ENCODE peak calls at places on chromosomes 1 and 21, in eight cellular contexts. Z is psoas muscle, L is HFF-Myc, O is lower leg skin, W is neural progenitor cell, J is heart left ventricle, M is fibroblast of the aortic adventitia, I is tibial nerve. E is an unnamed sample.

GRCh38 chr1:30678209-30678608 is 45.2 kb downstream of the MATN1 start:
- DNase-seq in Z (no peak), L (no peak), O (no peak), W (no peak), J (no peak), M (no peak), I (no peak), E (no peak)

GRCh38 chr1:22105611-22106207 is 37.2 kb downstream of the WNT4 start:
- DNase-seq in Z (no peak), L (no peak), O (no peak), W (peak), J (no peak), M (peak), I (no peak), E (peak)

GRCh38 chr1:11653101-11653601 is 1.1 kb downstream of the FBXO2 start:
- DNase-seq in Z (peak), L (no peak), O (no peak), W (peak), J (no peak), M (peak), I (no peak), E (no peak)

GRCh38 chr1:219757890-219758289 is 145.0 kb upstream of the ZC3H11B start:
- DNase-seq in Z (no peak), L (peak), O (no peak), W (no peak), J (peak), M (peak), I (no peak), E (peak)

GRCh38 chr1:232905324-232906034 is 44.9 kb upstream of the NTPCR start:
- DNase-seq in Z (no peak), L (no peak), O (no peak), W (no peak), J (no peak), M (peak), I (no peak), E (no peak)

GRCh38 chr1:201751872-201752271 is 77.1 kb upstream of the IPO9 start:
- DNase-seq in Z (no peak), L (peak), O (no peak), W (peak), J (no peak), M (peak), I (no peak), E (no peak)

GRCh38 chr1:41619511-41620364 is 135.3 kb upstream of the EDN2 start:
- DNase-seq in Z (no peak), L (no peak), O (no peak), W (no peak), J (no peak), M (no peak), I (no peak), E (no peak)

GRCh38 chr1:170175032-170175431 is 29.3 kb downstream of the NTMT2 start:
- DNase-seq in Z (no peak), L (no peak), O (no peak), W (no peak), J (no peak), M (peak), I (no peak), E (no peak)

GRCh38 chr1:104132386-104132973 is 382.8 kb downstream of the AMY1C start:
- DNase-seq in Z (no peak), L (no peak), O (no peak), W (peak), J (no peak), M (no peak), I (no peak), E (no peak)

GRCh38 chr1:226696552-226696951 is 42.5 kb downstream of the ITPKB start:
- DNase-seq in Z (no peak), L (no peak), O (no peak), W (no peak), J (no peak), M (no peak), I (no peak), E (no peak)

GRCh38 chr1:20589331-20590312 is 725 bp downstream of the CDA start:
- DNase-seq in Z (peak), L (no peak), O (no peak), W (peak), J (peak), M (peak), I (no peak), E (peak)

GRCh38 chr1:228646717-228647522 is 88.4 kb upstream of the RHOU start:
- DNase-seq in Z (no peak), L (peak), O (no peak), W (peak), J (peak), M (peak), I (no peak), E (peak)

GRCh38 chr1:185487030-185487429 is 170.0 kb upstream of the IVNS1ABP start:
- DNase-seq in Z (no peak), L (no peak), O (no peak), W (no peak), J (no peak), M (no peak), I (no peak), E (no peak)

GRCh38 chr1:19485362-19486187 is at the start of gene CAPZB:
- DNase-seq in Z (peak), L (no peak), O (peak), W (peak), J (peak), M (peak), I (peak), E (peak)

GRCh38 chr1:3015269-3015635 is 6.0 kb upstream of the ACTRT2 start:
- DNase-seq in Z (peak), L (no peak), O (no peak), W (no peak), J (no peak), M (no peak), I (no peak), E (no peak)

GRCh38 chr1:23394176-23394575 is 24.5 kb upstream of the ZNF436 start:
- DNase-seq in Z (no peak), L (peak), O (no peak), W (no peak), J (no peak), M (peak), I (no peak), E (peak)

GRCh38 chr1:242523282-242523967 is 1.1 kb downstream of the PLD5 start:
- DNase-seq in Z (no peak), L (no peak), O (no peak), W (peak), J (peak), M (no peak), I (no peak), E (no peak)

GRCh38 chr1:107122241-107122640 is 18.6 kb upstream of the NTNG1 start:
- DNase-seq in Z (no peak), L (no peak), O (no peak), W (no peak), J (no peak), M (no peak), I (no peak), E (no peak)

GRCh38 chr1:65449214-65449823 is 28.9 kb downstream of the LEPR start:
- DNase-seq in Z (no peak), L (no peak), O (no peak), W (no peak), J (no peak), M (no peak), I (no peak), E (no peak)

GRCh38 chr1:206784471-206784903 is 12.2 kb upstream of the IL10 start:
- DNase-seq in Z (no peak), L (no peak), O (no peak), W (no peak), J (no peak), M (no peak), I (no peak), E (no peak)

GRCh38 chr1:12771186-12771585 is 2.4 kb upstream of the PRAMEF12 start:
- DNase-seq in Z (no peak), L (no peak), O (no peak), W (no peak), J (no peak), M (no peak), I (no peak), E (no peak)

GRCh38 chr1:79293611-79294010 is 287.1 kb upstream of the ADGRL4 start:
- DNase-seq in Z (no peak), L (no peak), O (no peak), W (no peak), J (no peak), M (peak), I (no peak), E (no peak)

GRCh38 chr1:25890249-25891034 is 14.9 kb upstream of the PAQR7 start:
- DNase-seq in Z (no peak), L (no peak), O (no peak), W (no peak), J (no peak), M (peak), I (no peak), E (no peak)

GRCh38 chr21:46052703-46053651 is 44.9 kb upstream of the COL6A2 start:
- DNase-seq in Z (no peak), L (no peak), O (peak), W (no peak), J (no peak), M (peak), I (no peak), E (no peak)

GRCh38 chr1:63777286-63777685 is 3.5 kb downstream of the ROR1 start:
- DNase-seq in Z (no peak), L (no peak), O (no peak), W (no peak), J (no peak), M (no peak), I (no peak), E (no peak)
- H3K4me3 ChIP-seq in Z (no peak), L (no peak), O (no peak), W (no peak), J (no peak), M (no peak), I (no peak), E (no peak)

GRCh38 chr1:246035060-246035531 is 472.0 kb downstream of the SMYD3 start:
- DNase-seq in Z (no peak), L (no peak), O (no peak), W (no peak), J (no peak), M (no peak), I (no peak), E (no peak)
- H3K4me3 ChIP-seq in Z (no peak), L (no peak), O (no peak), W (no peak), J (peak), M (no peak), I (no peak), E (no peak)

DNA sequence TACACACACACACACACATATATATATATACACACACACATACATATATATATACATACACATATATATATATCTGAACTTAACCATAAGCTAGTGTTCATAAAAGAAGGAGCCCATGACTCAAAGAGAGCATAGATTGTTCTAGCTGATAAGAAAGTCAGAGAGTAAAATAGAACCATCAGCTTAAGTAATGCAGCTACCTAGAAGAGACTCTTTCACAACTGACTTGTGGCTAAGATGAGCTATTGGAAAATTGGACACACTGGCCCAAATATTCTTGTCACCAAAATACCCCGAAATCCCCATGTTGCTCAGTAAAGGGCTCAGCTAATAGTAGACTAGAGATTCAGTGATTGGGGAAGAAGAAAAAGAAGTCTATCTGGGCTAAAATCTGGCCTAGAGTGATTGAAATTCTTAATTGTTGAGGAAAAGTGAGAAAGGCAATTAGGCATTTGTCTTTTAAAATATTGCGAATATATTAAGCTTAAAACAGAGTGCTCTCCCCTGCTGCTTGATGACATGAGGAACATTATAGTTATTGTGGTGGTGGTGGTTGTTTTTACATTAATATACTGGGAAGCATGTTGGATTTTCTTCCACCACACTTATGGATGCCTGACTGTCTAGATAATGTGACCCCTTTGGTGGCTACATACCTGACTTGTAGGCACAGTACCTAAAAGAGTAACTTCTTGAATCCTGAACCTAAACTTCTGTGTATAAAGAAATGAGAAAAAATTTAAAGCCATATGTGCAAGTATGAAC is 6.3 kb downstream of the SLAMF1 start:
- DNase-seq in Z (no peak), L (no peak), O (no peak), W (no peak), J (no peak), M (no peak), I (no peak), E (no peak)
- H3K4me3 ChIP-seq in Z (no peak), L (no peak), O (no peak), W (no peak), J (no peak), M (no peak), I (no peak), E (no peak)

DNA sequence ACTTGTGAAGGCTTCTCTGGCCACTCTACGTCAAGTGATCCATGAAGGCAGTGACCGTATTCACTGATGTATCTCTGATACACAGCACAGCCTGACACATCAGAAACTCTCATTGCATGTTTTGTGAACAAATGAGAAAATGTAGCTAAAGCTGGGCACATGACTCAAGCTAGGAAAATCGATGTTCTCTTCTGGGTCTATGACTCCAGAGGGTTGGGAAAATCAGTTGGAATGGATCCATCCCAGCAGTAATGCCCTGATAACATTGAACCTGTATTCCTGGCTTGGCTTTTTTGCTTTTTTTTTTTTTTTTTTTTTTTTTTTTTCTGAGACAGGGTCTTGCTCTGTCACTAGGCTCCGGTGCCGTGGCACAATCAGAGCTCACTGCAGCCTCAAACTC is 395.7 kb downstream of the KCNH1 start:
- DNase-seq in Z (no peak), L (no peak), O (no peak), W (no peak), J (no peak), M (no peak), I (no peak), E (no peak)
- H3K4me3 ChIP-seq in Z (no peak), L (no peak), O (no peak), W (no peak), J (no peak), M (no peak), I (no peak), E (no peak)

GRCh38 chr1:155128469-155128754 is 736 bp downstream of the EFNA1 start:
- DNase-seq in Z (no peak), L (no peak), O (no peak), W (no peak), J (no peak), M (no peak), I (no peak), E (no peak)
- H3K4me3 ChIP-seq in Z (peak), L (peak), O (peak), W (peak), J (peak), M (peak), I (peak), E (peak)

DNA sequence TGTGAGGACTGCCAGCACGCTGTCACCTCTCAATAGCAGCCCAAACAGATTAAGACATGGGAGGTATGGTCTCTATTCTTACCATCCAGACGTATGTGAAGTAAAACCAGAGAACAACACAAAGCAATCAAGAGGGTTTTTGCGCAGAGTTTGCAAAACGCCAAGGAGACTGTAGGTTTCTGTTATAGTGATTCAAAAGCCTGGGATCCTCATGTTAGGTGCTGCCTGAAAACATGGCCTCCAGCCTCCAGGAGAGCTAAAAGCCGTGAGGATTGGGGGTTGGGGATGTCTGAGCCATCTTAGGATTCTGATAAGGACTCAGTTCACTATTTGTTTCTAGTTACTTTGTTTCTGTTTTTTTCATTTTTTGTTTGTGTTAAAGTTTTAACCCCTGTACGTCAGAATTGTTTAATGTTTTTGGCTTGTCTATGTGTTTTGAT is 4.2 kb upstream of the CCT8 start:
- DNase-seq in Z (no peak), L (no peak), O (no peak), W (no peak), J (no peak), M (peak), I (no peak), E (no peak)
- H3K4me3 ChIP-seq in Z (peak), L (peak), O (no peak), W (no peak), J (peak), M (peak), I (peak), E (peak)

DNA sequence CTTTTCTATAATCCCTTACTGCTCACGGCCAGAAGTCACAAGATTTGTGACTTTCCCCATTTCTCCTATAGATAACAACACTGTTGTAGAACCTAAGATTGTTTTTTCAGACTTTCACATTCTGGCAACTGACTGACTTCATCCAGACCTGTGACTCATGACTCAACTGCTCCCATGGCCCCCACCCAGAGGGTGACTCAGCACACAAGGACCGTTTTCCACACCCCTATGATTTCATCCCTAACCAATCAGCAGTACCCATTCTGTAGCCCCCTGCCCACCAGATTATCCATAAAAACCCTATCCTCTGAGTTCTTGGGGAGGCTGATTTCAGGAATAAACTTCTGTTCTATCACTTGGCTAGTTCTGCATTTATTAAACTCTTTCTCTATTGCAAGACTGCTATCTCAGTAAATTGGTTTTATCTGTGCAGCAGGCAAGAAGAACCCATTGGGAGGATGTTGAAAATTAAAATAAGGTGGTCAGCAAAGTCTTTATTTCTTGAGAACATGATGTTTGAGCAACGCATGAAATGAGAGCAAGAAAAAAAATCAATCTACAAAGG is 79.7 kb downstream of the NGF start:
- DNase-seq in Z (no peak), L (no peak), O (no peak), W (no peak), J (no peak), M (peak), I (no peak), E (no peak)
- H3K4me3 ChIP-seq in Z (no peak), L (no peak), O (no peak), W (no peak), J (no peak), M (no peak), I (no peak), E (no peak)

DNA sequence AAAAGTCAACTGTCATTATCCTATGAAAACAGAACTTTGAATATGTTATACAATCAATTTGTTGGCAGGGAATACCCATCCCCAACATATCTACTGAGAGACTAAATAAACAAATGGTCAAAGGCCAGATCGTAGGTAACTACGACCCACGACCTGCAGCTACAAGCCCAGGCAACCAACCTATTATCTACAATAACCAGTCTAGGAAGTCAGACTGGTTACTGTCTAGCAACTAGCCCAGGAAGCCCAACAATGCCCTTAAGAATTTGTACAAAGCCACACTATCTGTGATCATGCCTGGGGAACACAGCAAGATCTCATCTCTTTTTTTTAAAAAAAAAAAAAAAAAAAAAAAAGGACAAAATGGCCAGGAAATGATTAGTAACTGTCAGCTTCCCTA is 58.7 kb downstream of the SMYD3 start:
- DNase-seq in Z (no peak), L (no peak), O (no peak), W (no peak), J (no peak), M (no peak), I (no peak), E (no peak)
- H3K4me3 ChIP-seq in Z (no peak), L (no peak), O (no peak), W (no peak), J (no peak), M (no peak), I (no peak), E (no peak)

DNA sequence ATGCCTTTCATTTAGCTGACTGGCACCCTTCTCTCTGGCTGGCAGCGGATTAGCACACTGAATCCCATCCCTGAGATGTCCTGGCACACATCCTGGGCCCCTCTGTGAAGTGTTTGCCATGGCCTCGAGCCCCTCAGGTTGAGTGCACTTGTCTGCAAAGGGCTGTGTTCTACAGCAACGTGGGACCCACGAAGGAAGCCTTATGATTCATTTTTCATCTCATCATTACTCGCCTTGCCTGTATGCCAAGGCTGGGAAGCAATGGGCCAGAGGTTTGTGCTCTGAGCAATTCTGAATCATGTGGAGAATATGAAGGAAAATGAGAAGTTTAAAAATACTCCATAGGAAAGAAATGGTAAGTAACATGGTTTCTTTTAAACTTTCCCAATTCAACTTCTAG is 124.8 kb upstream of the LMO4 start:
- DNase-seq in Z (no peak), L (no peak), O (no peak), W (no peak), J (no peak), M (peak), I (no peak), E (no peak)
- H3K4me3 ChIP-seq in Z (no peak), L (no peak), O (no peak), W (no peak), J (no peak), M (no peak), I (no peak), E (no peak)

DNA sequence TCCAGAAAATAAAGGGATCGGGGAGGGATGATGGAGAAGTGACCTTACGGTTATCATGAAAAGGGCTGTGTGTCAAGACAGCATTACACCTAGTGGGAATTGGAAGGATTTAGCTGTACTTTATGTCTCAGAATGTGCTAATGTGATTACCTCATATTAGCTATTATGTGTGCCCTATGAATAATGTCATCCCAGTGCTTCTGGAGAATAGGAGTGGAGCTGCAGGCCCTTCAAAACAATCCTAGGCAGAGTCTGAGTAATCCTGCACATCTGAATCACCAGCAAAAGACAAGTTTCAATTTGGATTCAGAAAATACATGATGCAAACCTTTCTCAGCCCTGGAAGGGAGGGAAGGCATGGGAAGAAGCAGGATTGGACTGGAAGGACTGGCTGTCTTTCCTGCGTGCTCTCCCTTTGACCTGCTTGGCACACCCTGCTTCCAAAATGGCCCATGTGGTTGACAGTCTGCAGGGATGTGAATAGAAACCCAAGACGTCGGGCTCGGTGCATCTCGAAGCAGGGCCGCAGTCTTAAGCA is 54.1 kb upstream of the TARBP1 start:
- DNase-seq in Z (peak), L (peak), O (peak), W (no peak), J (peak), M (peak), I (peak), E (peak)
- H3K4me3 ChIP-seq in Z (peak), L (no peak), O (no peak), W (no peak), J (no peak), M (no peak), I (no peak), E (no peak)

E was measured in uterus.